ENCODE peak calls at places on chromosomes 7 and 10, in nine cellular contexts. J, C, U, S, Q, E, M, P and V are unnamed samples.
A peak's percentile ranks its signal among the peaks of the same experiment; 100 is the strongest.

GRCh38 chr7:78057571-78057970 is 259.0 kb downstream of the PHTF2 start:
- DNase-seq in J (no peak), C (no peak), U (no peak), S (no peak), Q (no peak), E (no peak), M (no peak), P (no peak), V (no peak)

GRCh38 chr7:73830618-73830871 is 251 bp upstream of the CLDN4 start:
- DNase-seq in J (no peak), C (no peak), U (no peak), S (peak; percentile 17), Q (no peak), E (no peak), M (no peak), P (no peak), V (no peak)

GRCh38 chr10:102988404-102989314 is 70.6 kb downstream of the CNNM2 start:
- DNase-seq in J (no peak), C (no peak), U (no peak), S (no peak), Q (peak; percentile 14), E (no peak), M (peak; percentile 82), P (no peak), V (no peak)

GRCh38 chr7:128410092-128410665 is 397 bp upstream of the IMPDH1 start:
- DNase-seq in J (peak; percentile 41), C (peak; percentile 71), U (peak; percentile 87), S (peak; percentile 82), Q (peak; percentile 86), E (peak; percentile 69), M (peak; percentile 51), P (peak; percentile 60), V (peak; percentile 72)

GRCh38 chr7:100861616-100861985 is 5.6 kb upstream of the TRIP6 start:
- DNase-seq in J (no peak), C (no peak), U (no peak), S (peak; percentile 38), Q (no peak), E (no peak), M (no peak), P (no peak), V (no peak)

GRCh38 chr7:45136106-45137060 is 21.2 kb upstream of the RAMP3 start:
- DNase-seq in J (peak; percentile 34), C (peak; percentile 90), U (peak; percentile 40), S (no peak), Q (peak; percentile 85), E (peak; percentile 65), M (peak; percentile 46), P (peak; percentile 63), V (peak; percentile 24)

GRCh38 chr7:20172736-20173334 is 44.3 kb downstream of the MACC1 start:
- DNase-seq in J (no peak), C (peak; percentile 61), U (peak; percentile 80), S (no peak), Q (peak; percentile 55), E (peak; percentile 47), M (no peak), P (peak; percentile 35), V (peak; percentile 48)

GRCh38 chr7:140719711-140720110 is 23.2 kb downstream of the NDUFB2 start:
- DNase-seq in J (no peak), C (no peak), U (no peak), S (no peak), Q (peak; percentile 39), E (peak; percentile 5), M (no peak), P (no peak), V (no peak)

GRCh38 chr7:72441791-72442190 is 29.7 kb upstream of the CALN1 start:
- DNase-seq in J (no peak), C (no peak), U (no peak), S (no peak), Q (no peak), E (no peak), M (no peak), P (no peak), V (peak; percentile 38)

GRCh38 chr7:25611196-25611595 is 382.9 kb upstream of the NPVF start:
- DNase-seq in J (no peak), C (no peak), U (no peak), S (no peak), Q (no peak), E (no peak), M (no peak), P (no peak), V (no peak)

GRCh38 chr7:114823290-114823689 is 98.6 kb upstream of the MDFIC start:
- DNase-seq in J (no peak), C (no peak), U (no peak), S (no peak), Q (peak; percentile 47), E (no peak), M (no peak), P (no peak), V (peak; percentile 38)

GRCh38 chr7:115040526-115040925 is 118.6 kb downstream of the MDFIC start:
- DNase-seq in J (no peak), C (no peak), U (no peak), S (no peak), Q (no peak), E (no peak), M (no peak), P (no peak), V (no peak)

GRCh38 chr7:91266931-91267557 is 2.8 kb downstream of the FZD1 start:
- DNase-seq in J (no peak), C (no peak), U (peak; percentile 79), S (peak; percentile 54), Q (peak; percentile 32), E (no peak), M (no peak), P (no peak), V (peak; percentile 26)
- H3K4me3 ChIP-seq in J (peak overlapping the region; percentile 67), C (no peak overlapping the region), U (peak overlapping the region; percentile 86), S (peak overlapping the region; percentile 86), Q (peak overlapping the region; percentile 72), E (peak overlapping the region; percentile 59), M (peak overlapping the region; percentile 86), P (no peak overlapping the region), V (peak overlapping the region; percentile 61)

DNA sequence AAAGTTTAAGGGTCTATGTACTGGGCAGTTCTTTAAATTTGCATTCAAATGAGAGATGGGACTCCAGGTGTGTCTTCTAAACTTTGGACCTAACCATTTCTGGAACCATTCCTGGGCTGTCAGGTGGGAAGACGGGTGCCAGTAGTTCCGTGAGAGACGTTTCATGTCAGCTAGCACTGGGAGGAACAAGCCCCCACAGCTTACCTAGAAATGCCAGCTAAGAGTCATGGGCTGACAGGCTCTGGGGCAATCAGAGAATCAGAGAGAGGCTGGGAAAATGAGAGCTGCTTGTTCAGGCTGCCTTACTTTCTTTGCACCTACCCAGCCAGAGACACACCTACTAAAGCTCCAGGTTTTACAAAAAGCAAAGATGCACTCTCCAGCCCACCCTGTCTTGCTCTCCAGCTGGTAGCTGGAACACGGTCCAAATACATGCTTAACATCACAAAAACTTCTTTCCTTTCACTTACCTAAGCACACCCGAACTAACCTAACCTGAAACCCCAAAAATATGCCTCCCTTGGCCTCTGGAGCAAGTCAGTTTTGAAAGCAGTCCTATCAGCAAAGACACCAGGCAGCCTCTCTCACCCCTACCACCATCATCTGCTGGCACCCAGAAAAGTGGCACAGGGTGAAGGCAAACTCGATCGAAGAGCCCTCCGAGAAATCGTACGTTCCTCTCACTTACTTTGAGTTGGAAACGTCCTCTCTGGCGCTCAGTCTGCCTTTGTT is 616 bp downstream of the PTN start:
- DNase-seq in J (no peak), C (no peak), U (no peak), S (no peak), Q (peak; percentile 14), E (no peak), M (no peak), P (no peak), V (no peak)
- H3K4me3 ChIP-seq in J (peak overlapping the region; percentile 49), C (no peak overlapping the region), U (peak overlapping the region; percentile 35), S (peak overlapping the region; percentile 68), Q (peak overlapping the region; percentile 69), E (peak overlapping the region; percentile 74), M (peak overlapping the region; percentile 86), P (no peak overlapping the region), V (peak overlapping the region; percentile 7)

DNA sequence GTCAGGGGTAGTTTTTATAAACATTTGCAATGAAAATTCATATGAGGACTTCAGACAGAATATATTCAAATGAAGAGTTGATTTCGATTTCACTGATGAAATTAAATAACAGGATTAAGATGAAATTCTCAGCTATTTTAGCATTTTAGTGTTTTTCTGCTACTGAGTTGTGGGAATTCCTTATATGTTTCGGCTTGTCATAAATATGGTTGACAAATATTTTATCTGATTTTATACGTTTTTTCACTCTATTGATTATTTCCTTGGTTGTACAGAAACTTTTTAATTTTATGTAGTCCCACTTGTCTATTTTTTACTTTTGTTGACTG is 14.6 kb upstream of the NME8 start:
- DNase-seq in J (no peak), C (no peak), U (no peak), S (no peak), Q (no peak), E (no peak), M (no peak), P (no peak), V (no peak)
- H3K4me3 ChIP-seq in J (no peak overlapping the region), C (no peak overlapping the region), U (no peak overlapping the region), S (no peak overlapping the region), Q (no peak overlapping the region), E (no peak overlapping the region), M (no peak overlapping the region), P (no peak overlapping the region), V (no peak overlapping the region)

DNA sequence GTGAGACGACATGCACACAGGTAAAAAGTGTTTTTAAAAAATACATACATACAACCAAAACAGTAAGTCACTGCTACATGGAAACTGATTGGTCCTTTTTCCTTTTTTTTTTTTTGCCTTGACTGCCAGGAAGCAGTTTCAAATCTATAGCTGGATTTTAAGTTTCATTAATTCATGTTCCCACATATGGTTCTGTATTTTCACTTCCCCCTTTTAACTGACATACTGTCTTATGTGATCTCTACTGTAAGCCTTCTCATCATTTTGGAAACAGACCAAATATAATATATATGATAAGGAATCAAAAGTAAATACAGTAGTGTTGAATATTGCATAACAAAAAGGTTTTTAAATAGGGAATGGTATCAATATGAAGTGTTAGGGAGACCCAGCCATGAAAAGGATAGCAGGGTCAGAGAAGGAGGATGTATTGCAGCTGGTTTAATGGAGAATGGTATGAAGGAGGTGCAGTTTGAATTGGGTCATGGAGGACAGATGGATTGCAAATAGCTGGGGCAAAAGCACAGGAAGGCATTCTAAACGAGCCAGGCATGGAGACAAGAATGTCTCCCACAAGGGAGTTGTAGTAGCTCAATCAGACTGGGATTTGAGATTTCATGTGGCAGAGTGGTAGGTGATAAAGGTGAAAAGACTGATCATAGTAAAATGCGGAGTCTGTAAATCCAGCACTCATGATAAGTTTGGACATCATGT is 5.4 kb downstream of the CAV1 start:
- DNase-seq in J (no peak), C (no peak), U (no peak), S (no peak), Q (no peak), E (no peak), M (no peak), P (no peak), V (no peak)
- H3K4me3 ChIP-seq in J (peak overlapping the region; percentile 27), C (no peak overlapping the region), U (no peak overlapping the region), S (peak overlapping the region; percentile 72), Q (peak overlapping the region; percentile 94), E (peak overlapping the region; percentile 26), M (peak overlapping the region; percentile 50), P (no peak overlapping the region), V (peak overlapping the region; percentile 65)

DNA sequence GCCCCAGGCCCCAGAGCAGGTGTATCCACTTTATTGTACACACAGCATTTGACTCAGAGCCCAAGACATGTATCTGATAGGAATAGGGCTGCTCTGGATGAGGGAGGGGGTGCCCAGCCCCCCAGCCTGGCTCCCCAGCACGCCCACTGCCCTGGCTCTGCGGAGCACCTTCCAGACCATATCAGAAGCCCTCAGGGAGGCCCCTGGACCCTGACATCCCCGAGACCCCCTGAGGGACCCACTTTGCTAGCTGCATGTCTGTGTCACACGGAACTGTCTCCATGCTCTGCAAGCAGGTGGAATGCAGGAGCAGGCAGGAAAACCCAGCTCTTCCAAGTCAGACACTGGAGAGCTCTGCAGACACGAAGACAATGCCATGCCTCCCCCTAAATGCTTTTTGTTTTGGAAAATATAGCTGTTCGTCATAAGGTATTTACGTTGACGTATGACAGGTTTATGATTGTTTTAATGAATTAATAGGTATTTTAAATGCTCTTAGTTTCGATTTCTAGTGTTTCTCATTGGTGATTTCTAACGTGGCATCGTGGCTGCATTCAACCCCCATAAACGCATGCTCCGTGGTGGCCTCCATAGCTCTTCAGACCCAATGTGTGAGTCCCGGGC is 92.8 kb upstream of the INSIG1 start:
- DNase-seq in J (no peak), C (no peak), U (no peak), S (no peak), Q (no peak), E (no peak), M (no peak), P (no peak), V (no peak)
- H3K4me3 ChIP-seq in J (no peak overlapping the region), C (no peak overlapping the region), U (no peak overlapping the region), S (peak overlapping the region; percentile 56), Q (no peak overlapping the region), E (no peak overlapping the region), M (no peak overlapping the region), P (no peak overlapping the region), V (no peak overlapping the region)